ENCODE peak calls at places on chromosomes 7 and 10, in eight cellular contexts. One of them, this sample, is unnamed.

GRCh38 chr10:89426230-89426868 is 12.0 kb downstream of the IFIT5 start:
- DNase-seq in mucosa of descending colon: no peak
- DNase-seq in tibial nerve: no peak
- DNase-seq in tibial artery: no peak
- DNase-seq in heart left ventricle: no peak
- DNase-seq in prostate gland: no peak
- DNase-seq in stomach: no peak
- DNase-seq in colonic mucosa: no peak
- DNase-seq in this sample: no peak

GRCh38 chr10:32237644-32238345 is 109.2 kb downstream of the EPC1 start:
- DNase-seq in mucosa of descending colon: no peak
- DNase-seq in tibial nerve: no peak
- DNase-seq in tibial artery: no peak
- DNase-seq in heart left ventricle: no peak
- DNase-seq in prostate gland: no peak
- DNase-seq in stomach: no peak
- DNase-seq in colonic mucosa: no peak
- DNase-seq in this sample: no peak

GRCh38 chr10:118594392-118595063 is 920 bp downstream of the PRLHR start:
- DNase-seq in mucosa of descending colon: peak; percentile 40
- DNase-seq in tibial nerve: no peak
- DNase-seq in tibial artery: peak; percentile 39
- DNase-seq in heart left ventricle: peak; percentile 22
- DNase-seq in prostate gland: no peak
- DNase-seq in stomach: no peak
- DNase-seq in colonic mucosa: peak; percentile 22
- DNase-seq in this sample: peak; percentile 78

GRCh38 chr7:25519962-25520562 is 291.8 kb upstream of the NPVF start:
- DNase-seq in mucosa of descending colon: no peak
- DNase-seq in tibial nerve: no peak
- DNase-seq in tibial artery: no peak
- DNase-seq in heart left ventricle: no peak
- DNase-seq in prostate gland: no peak
- DNase-seq in stomach: no peak
- DNase-seq in colonic mucosa: no peak
- DNase-seq in this sample: no peak

GRCh38 chr10:15621116-15621515 is 98.6 kb downstream of the ITGA8 start:
- DNase-seq in mucosa of descending colon: no peak
- DNase-seq in tibial nerve: no peak
- DNase-seq in tibial artery: no peak
- DNase-seq in heart left ventricle: no peak
- DNase-seq in prostate gland: no peak
- DNase-seq in stomach: no peak
- DNase-seq in colonic mucosa: no peak
- DNase-seq in this sample: no peak

GRCh38 chr7:151383638-151384351 is 26.0 kb downstream of the WDR86 start:
- DNase-seq in mucosa of descending colon: peak; percentile 6
- DNase-seq in tibial nerve: no peak
- DNase-seq in tibial artery: no peak
- DNase-seq in heart left ventricle: no peak
- DNase-seq in prostate gland: no peak
- DNase-seq in stomach: no peak
- DNase-seq in colonic mucosa: no peak
- DNase-seq in this sample: peak; percentile 3

GRCh38 chr10:99694171-99694570 is 34.9 kb downstream of the ENTPD7 start:
- DNase-seq in mucosa of descending colon: no peak
- DNase-seq in tibial nerve: no peak
- DNase-seq in tibial artery: no peak
- DNase-seq in heart left ventricle: no peak
- DNase-seq in prostate gland: no peak
- DNase-seq in stomach: no peak
- DNase-seq in colonic mucosa: no peak
- DNase-seq in this sample: no peak

GRCh38 chr7:33494473-33494872 is 365.1 kb downstream of the BBS9 start:
- DNase-seq in mucosa of descending colon: no peak
- DNase-seq in tibial nerve: no peak
- DNase-seq in tibial artery: no peak
- DNase-seq in heart left ventricle: no peak
- DNase-seq in prostate gland: no peak
- DNase-seq in stomach: no peak
- DNase-seq in colonic mucosa: no peak
- DNase-seq in this sample: no peak

GRCh38 chr10:26215923-26216576 is 524 bp upstream of the GAD2 start:
- DNase-seq in mucosa of descending colon: no peak
- DNase-seq in tibial nerve: no peak
- DNase-seq in tibial artery: no peak
- DNase-seq in heart left ventricle: peak; percentile 27
- DNase-seq in prostate gland: no peak
- DNase-seq in stomach: no peak
- DNase-seq in colonic mucosa: no peak
- DNase-seq in this sample: peak; percentile 7

GRCh38 chr7:122988333-122988732 is 7.2 kb downstream of the TAS2R16 start:
- DNase-seq in mucosa of descending colon: no peak
- DNase-seq in tibial nerve: no peak
- DNase-seq in tibial artery: no peak
- DNase-seq in heart left ventricle: no peak
- DNase-seq in prostate gland: no peak
- DNase-seq in stomach: no peak
- DNase-seq in colonic mucosa: no peak
- DNase-seq in this sample: no peak

GRCh38 chr10:34627741-34628140 is 187.4 kb downstream of the PARD3 start:
- DNase-seq in mucosa of descending colon: no peak
- DNase-seq in tibial nerve: no peak
- DNase-seq in tibial artery: no peak
- DNase-seq in heart left ventricle: no peak
- DNase-seq in prostate gland: no peak
- DNase-seq in stomach: no peak
- DNase-seq in colonic mucosa: no peak
- DNase-seq in this sample: no peak

GRCh38 chr7:79504607-79505389 is 51.3 kb upstream of the MAGI2 start:
- DNase-seq in mucosa of descending colon: no peak
- DNase-seq in tibial nerve: no peak
- DNase-seq in tibial artery: no peak
- DNase-seq in heart left ventricle: no peak
- DNase-seq in prostate gland: no peak
- DNase-seq in stomach: no peak
- DNase-seq in colonic mucosa: no peak
- DNase-seq in this sample: no peak

GRCh38 chr7:1383398-1384112 is 75.7 kb downstream of the MICALL2 start:
- DNase-seq in mucosa of descending colon: no peak
- DNase-seq in tibial nerve: no peak
- DNase-seq in tibial artery: no peak
- DNase-seq in heart left ventricle: no peak
- DNase-seq in prostate gland: no peak
- DNase-seq in stomach: no peak
- DNase-seq in colonic mucosa: no peak
- DNase-seq in this sample: no peak

GRCh38 chr10:131928248-131929095 is 27.7 kb downstream of the PPP2R2D start:
- DNase-seq in mucosa of descending colon: no peak
- DNase-seq in tibial nerve: no peak
- DNase-seq in tibial artery: no peak
- DNase-seq in heart left ventricle: no peak
- DNase-seq in prostate gland: no peak
- DNase-seq in stomach: peak; percentile 24
- DNase-seq in colonic mucosa: no peak
- DNase-seq in this sample: no peak

GRCh38 chr10:451021-451471 is 238.4 kb downstream of the DIP2C start:
- DNase-seq in mucosa of descending colon: no peak
- DNase-seq in tibial nerve: no peak
- DNase-seq in tibial artery: no peak
- DNase-seq in heart left ventricle: no peak
- DNase-seq in prostate gland: no peak
- DNase-seq in stomach: peak; percentile 60
- DNase-seq in colonic mucosa: no peak
- DNase-seq in this sample: no peak

GRCh38 chr7:56046728-56047445 is 4.4 kb downstream of the PSPH start:
- DNase-seq in mucosa of descending colon: no peak
- DNase-seq in tibial nerve: no peak
- DNase-seq in tibial artery: no peak
- DNase-seq in heart left ventricle: no peak
- DNase-seq in prostate gland: peak; percentile 31
- DNase-seq in stomach: peak; percentile 44
- DNase-seq in colonic mucosa: peak; percentile 20
- DNase-seq in this sample: no peak

GRCh38 chr10:21424511-21424910 is 101.0 kb downstream of the SKIDA1 start:
- DNase-seq in mucosa of descending colon: no peak
- DNase-seq in tibial nerve: no peak
- DNase-seq in tibial artery: no peak
- DNase-seq in heart left ventricle: no peak
- DNase-seq in prostate gland: no peak
- DNase-seq in stomach: no peak
- DNase-seq in colonic mucosa: no peak
- DNase-seq in this sample: no peak

GRCh38 chr7:134504660-134505164 is 22.7 kb upstream of the AKR1B10 start:
- DNase-seq in mucosa of descending colon: no peak
- DNase-seq in tibial nerve: no peak
- DNase-seq in tibial artery: peak; percentile 53
- DNase-seq in heart left ventricle: no peak
- DNase-seq in prostate gland: no peak
- DNase-seq in stomach: no peak
- DNase-seq in colonic mucosa: no peak
- DNase-seq in this sample: no peak

DNA sequence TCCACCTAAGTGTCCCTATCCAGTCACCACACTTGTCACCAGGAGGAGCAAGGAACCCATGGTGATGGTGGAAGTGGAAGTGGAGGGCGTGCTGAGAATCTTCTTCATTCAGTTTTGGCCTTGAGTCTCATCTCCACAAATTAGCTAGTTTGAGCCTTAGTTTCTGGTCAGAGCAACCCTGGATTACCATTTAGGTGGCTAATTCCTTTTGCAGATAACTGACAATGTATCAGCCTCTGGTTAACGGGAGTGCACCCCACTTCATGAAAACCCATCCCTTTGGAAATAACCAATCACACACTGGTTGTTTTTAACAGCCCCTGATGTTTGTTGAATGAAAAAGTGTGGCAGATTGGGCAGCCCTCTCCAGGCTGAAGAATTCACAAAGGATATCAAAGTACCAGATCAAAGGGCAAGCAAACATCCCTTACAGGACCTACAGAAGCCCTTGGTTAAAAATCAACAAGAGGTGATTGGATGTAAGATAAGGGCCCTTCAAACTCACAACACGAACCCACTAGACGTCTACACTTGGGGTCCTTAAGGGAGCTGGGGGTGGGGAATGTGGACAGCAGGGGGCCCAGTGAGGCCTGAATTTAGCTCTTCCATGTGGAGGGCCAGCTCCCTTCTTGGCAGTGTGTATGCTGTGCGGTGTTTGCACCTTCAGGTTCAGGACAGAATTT is 37.1 kb upstream of the SLF2 start:
- DNase-seq in mucosa of descending colon: no peak
- DNase-seq in tibial nerve: no peak
- DNase-seq in tibial artery: no peak
- DNase-seq in heart left ventricle: no peak
- DNase-seq in prostate gland: no peak
- DNase-seq in stomach: no peak
- DNase-seq in colonic mucosa: no peak
- DNase-seq in this sample: no peak
- TF ChIP-seq CTCF in mucosa of descending colon: no peak
- TF ChIP-seq CTCF in tibial nerve: no peak
- TF ChIP-seq CTCF in tibial artery: no peak
- TF ChIP-seq CTCF in heart left ventricle: no peak
- TF ChIP-seq CTCF in prostate gland: no peak
- TF ChIP-seq CTCF in stomach: no peak
- TF ChIP-seq CTCF in colonic mucosa: no peak
- TF ChIP-seq CTCF in this sample: no peak

DNA sequence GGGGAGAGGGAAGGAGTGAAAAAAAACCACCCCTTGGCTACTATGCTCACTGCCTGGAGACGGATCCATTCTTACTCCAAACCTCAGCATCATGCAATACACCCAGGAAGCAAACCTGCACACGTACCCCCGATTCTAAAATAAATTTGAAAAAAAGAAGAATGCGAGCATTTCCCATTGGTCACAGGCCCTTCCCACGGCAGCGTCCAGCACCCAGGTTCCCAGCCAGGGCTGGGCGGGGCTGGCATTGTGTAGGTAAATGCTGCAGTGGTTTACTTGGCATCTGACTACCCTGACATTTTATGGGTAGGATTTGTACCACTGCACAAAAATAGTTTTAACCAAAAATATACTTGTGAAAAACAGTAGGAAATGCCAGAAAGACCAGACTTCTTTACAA is 418.9 kb downstream of the DNAJB6 start:
- DNase-seq in mucosa of descending colon: no peak
- DNase-seq in tibial nerve: no peak
- DNase-seq in tibial artery: no peak
- DNase-seq in heart left ventricle: no peak
- DNase-seq in prostate gland: no peak
- DNase-seq in stomach: no peak
- DNase-seq in colonic mucosa: no peak
- DNase-seq in this sample: no peak
- H3K9me3 ChIP-seq in mucosa of descending colon: no peaks in the 10 kb centered on the region
- H3K9me3 ChIP-seq in tibial nerve: no peaks in the 10 kb centered on the region
- H3K9me3 ChIP-seq in tibial artery: peaks cover 3% of the 10 kb centered on the region
- H3K9me3 ChIP-seq in heart left ventricle: no peaks in the 10 kb centered on the region
- H3K9me3 ChIP-seq in prostate gland: no peaks in the 10 kb centered on the region
- H3K9me3 ChIP-seq in stomach: no peaks in the 10 kb centered on the region
- H3K9me3 ChIP-seq in colonic mucosa: no peaks in the 10 kb centered on the region
- H3K9me3 ChIP-seq in this sample: no peaks in the 10 kb centered on the region

DNA sequence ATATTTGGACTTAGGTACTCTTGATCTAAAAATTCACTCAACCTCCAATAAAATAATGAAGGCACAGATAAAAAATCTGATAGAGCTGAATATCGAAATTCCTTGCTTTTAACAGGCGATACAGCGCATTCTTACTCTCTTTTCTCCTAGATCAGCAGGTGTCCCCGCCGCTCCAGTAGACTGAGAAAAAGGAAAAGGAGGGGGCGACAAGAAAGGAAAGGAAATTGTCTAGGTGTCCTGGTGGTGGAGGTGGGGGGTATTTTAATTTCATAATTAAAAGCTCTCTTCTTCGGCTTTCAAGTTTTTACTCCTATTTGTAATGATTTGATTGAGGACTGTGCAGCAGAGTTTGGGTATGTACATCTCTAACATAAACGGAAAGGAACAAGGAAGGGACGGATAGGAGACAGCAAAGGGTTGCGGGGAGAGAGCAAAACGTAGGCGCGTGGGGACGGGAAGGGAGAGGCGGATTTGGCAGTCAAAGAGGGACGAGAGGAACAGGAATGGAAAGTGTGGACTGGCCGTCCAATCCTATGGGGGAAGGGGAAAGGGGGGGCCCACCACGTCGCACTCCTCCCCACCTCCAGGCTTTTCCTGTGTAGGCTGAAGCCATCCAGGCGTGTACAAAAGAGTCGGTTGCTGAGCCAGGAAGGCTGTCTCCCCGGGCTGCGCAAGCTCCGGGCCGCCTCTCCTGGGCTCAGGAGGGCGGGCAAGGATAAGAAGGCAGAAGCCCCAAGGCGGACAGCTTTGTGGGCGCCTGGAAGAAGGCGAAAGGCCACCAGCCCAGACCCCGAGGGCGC is 875 bp upstream of the HECTD2 start:
- DNase-seq in mucosa of descending colon: peak; percentile 82
- DNase-seq in tibial nerve: peak; percentile 49
- DNase-seq in tibial artery: peak; percentile 85
- DNase-seq in heart left ventricle: peak; percentile 90
- DNase-seq in prostate gland: peak; percentile 87
- DNase-seq in stomach: peak; percentile 70
- DNase-seq in colonic mucosa: peak; percentile 78
- DNase-seq in this sample: peak; percentile 91
- TF ChIP-seq CTCF in mucosa of descending colon: no peak
- TF ChIP-seq CTCF in tibial nerve: no peak
- TF ChIP-seq CTCF in tibial artery: peak; percentile 21
- TF ChIP-seq CTCF in heart left ventricle: no peak
- TF ChIP-seq CTCF in prostate gland: no peak
- TF ChIP-seq CTCF in stomach: peak; percentile 14
- TF ChIP-seq CTCF in colonic mucosa: no peak
- TF ChIP-seq CTCF in this sample: no peak

GRCh38 chr7:4172883-4173282 is 509.2 kb upstream of the FOXK1 start:
- DNase-seq in mucosa of descending colon: no peak
- DNase-seq in tibial nerve: no peak
- DNase-seq in tibial artery: no peak
- DNase-seq in heart left ventricle: no peak
- DNase-seq in prostate gland: no peak
- DNase-seq in stomach: no peak
- DNase-seq in colonic mucosa: no peak
- DNase-seq in this sample: no peak
- H3K9me3 ChIP-seq in mucosa of descending colon: no peaks in the 10 kb centered on the region
- H3K9me3 ChIP-seq in tibial nerve: no peaks in the 10 kb centered on the region
- H3K9me3 ChIP-seq in tibial artery: no peaks in the 10 kb centered on the region
- H3K9me3 ChIP-seq in heart left ventricle: no peaks in the 10 kb centered on the region
- H3K9me3 ChIP-seq in prostate gland: no peaks in the 10 kb centered on the region
- H3K9me3 ChIP-seq in stomach: no peaks in the 10 kb centered on the region
- H3K9me3 ChIP-seq in colonic mucosa: no peaks in the 10 kb centered on the region
- H3K9me3 ChIP-seq in this sample: no peaks in the 10 kb centered on the region

This sample was measured in WERI-Rb-1.